ENCODE peak calls at places on chromosomes 6 and 20, in nine cellular contexts. B is WTC11, F is RWPE1, Y is choroid plexus epithelial cell, L is kidney epithelial cell, R is transverse colon, A is upper lobe of right lung, J is right atrium auricular region, U is heart left ventricle. S is an unnamed sample.

GRCh38 chr20:43448748-43449535 is 8.8 kb upstream of the SRSF6 start:
- DNase-seq in L (no peak), J (no peak), Y (peak; percentile 67), A (no peak), F (peak; percentile 86), B (peak; percentile 42), R (peak; percentile 30), U (no peak), S (peak; percentile 40)

GRCh38 chr6:21026576-21027273 is 492.5 kb downstream of the CDKAL1 start:
- DNase-seq in F (no peak), J (no peak), U (no peak), Y (peak; percentile 71), R (no peak), A (no peak), B (no peak), L (no peak), S (no peak)

GRCh38 chr6:77463881-77464867 is 883 bp upstream of the HTR1B start:
- DNase-seq in Y (peak; percentile 48), B (peak; percentile 77), U (no peak), L (no peak), J (no peak), A (peak; percentile 57), R (no peak), F (peak; percentile 41), S (peak; percentile 28)

GRCh38 chr20:45044084-45044573 is 56.8 kb downstream of the KCNS1 start:
- DNase-seq in F (peak; percentile 74), B (no peak), L (peak; percentile 42), A (no peak), U (no peak), J (no peak), Y (peak; percentile 93), R (peak; percentile 15), S (peak; percentile 33)

GRCh38 chr6:49913656-49914055 is 47.3 kb upstream of the CRISP1 start:
- DNase-seq in U (no peak), F (no peak), B (no peak), J (no peak), R (no peak), A (no peak), L (no peak), Y (no peak), S (no peak)

GRCh38 chr6:8006208-8006607 is 58.0 kb downstream of the BLOC1S5 start:
- DNase-seq in Y (peak; percentile 74), A (no peak), J (no peak), B (no peak), F (peak; percentile 67), U (no peak), L (no peak), R (no peak), S (no peak)

GRCh38 chr6:16196260-16196914 is 42.0 kb upstream of the GMPR start:
- DNase-seq in Y (no peak), U (no peak), F (no peak), J (no peak), B (no peak), L (no peak), A (no peak), R (no peak), S (no peak)

GRCh38 chr6:74357329-74357728 is 661.3 kb downstream of the CD109 start:
- DNase-seq in U (no peak), Y (peak; percentile 54), F (no peak), A (no peak), B (no peak), L (no peak), R (no peak), J (no peak), S (no peak)

GRCh38 chr6:105170066-105170465 is 9.7 kb downstream of the POPDC3 start:
- DNase-seq in B (no peak), R (no peak), F (no peak), A (no peak), U (no peak), J (no peak), Y (peak; percentile 50), L (no peak), S (no peak)

GRCh38 chr6:138389551-138389950 is 11.8 kb downstream of the SMIM28 start:
- DNase-seq in L (no peak), Y (no peak), R (no peak), U (no peak), F (no peak), A (no peak), B (no peak), J (no peak), S (no peak)

GRCh38 chr6:16799279-16800193 is 38.3 kb upstream of the ATXN1 start:
- DNase-seq in Y (peak; percentile 24), J (no peak), B (no peak), A (no peak), F (peak; percentile 46), R (no peak), U (no peak), L (no peak), S (no peak)

GRCh38 chr20:47857142-47857993 is 72.1 kb upstream of the SULF2 start:
- DNase-seq in L (peak; percentile 49), U (peak; percentile 47), B (no peak), A (no peak), F (no peak), J (peak; percentile 65), R (no peak), Y (no peak), S (no peak)

GRCh38 chr20:50111829-50112495 is 988 bp downstream of the UBE2V1 start:
- DNase-seq in L (no peak), A (no peak), F (no peak), R (no peak), B (no peak), U (no peak), Y (no peak), J (no peak), S (no peak)

GRCh38 chr20:50113420-50114224 is 672 bp upstream of the UBE2V1 start:
- DNase-seq in F (no peak), L (no peak), Y (no peak), J (no peak), U (no peak), R (no peak), B (no peak), A (no peak), S (no peak)

GRCh38 chr20:50111120-50111828 is 1.7 kb downstream of the UBE2V1 start:
- DNase-seq in R (no peak), J (no peak), U (no peak), L (no peak), Y (peak; percentile 62), F (peak; percentile 89), B (no peak), A (no peak), S (no peak)

GRCh38 chr20:50115041-50115512 is 2.1 kb upstream of the UBE2V1 start:
- DNase-seq in J (no peak), F (no peak), A (no peak), Y (no peak), L (no peak), R (no peak), U (no peak), B (no peak), S (no peak)

GRCh38 chr20:50112512-50113419 is at the start of gene UBE2V1:
- DNase-seq in R (peak; percentile 92), B (peak; percentile 81), J (peak; percentile 94), L (peak; percentile 35), Y (peak; percentile 91), U (peak; percentile 93), F (peak; percentile 99), A (peak; percentile 96), S (peak; percentile 80)
- TF ChIP-seq CTCF in R (peak; percentile 25), B (no peak), J (peak; percentile 60), L (peak; percentile 58), Y (peak; percentile 58), U (no peak), F (peak; percentile 79), A (peak; percentile 41), S (peak; percentile 44)

GRCh38 chr6:133179483-133179882 is 61.7 kb upstream of the EYA4 start:
- DNase-seq in Y (peak; percentile 4), F (no peak), U (no peak), R (no peak), J (no peak), A (no peak), B (no peak), L (no peak), S (no peak)
- TF ChIP-seq CTCF in Y (no peak), F (no peak), U (no peak), R (no peak), J (no peak), A (no peak), B (no peak), L (no peak), S (no peak)

GRCh38 chr6:41624621-41625365 is 13.5 kb upstream of the MDFI start:
- DNase-seq in J (no peak), R (no peak), F (no peak), L (no peak), U (no peak), Y (no peak), A (no peak), B (no peak), S (no peak)

GRCh38 chr6:41622210-41622990 is 15.9 kb upstream of the MDFI start:
- DNase-seq in L (no peak), B (no peak), A (peak; percentile 3), U (no peak), J (no peak), Y (peak; percentile 73), R (no peak), F (no peak), S (no peak)

GRCh38 chr6:41626022-41626421 is 12.2 kb upstream of the MDFI start:
- DNase-seq in L (no peak), F (no peak), Y (no peak), J (no peak), R (no peak), U (no peak), B (no peak), A (no peak), S (no peak)

GRCh38 chr6:41626917-41627316 is 11.4 kb upstream of the MDFI start:
- DNase-seq in A (peak; percentile 15), J (no peak), U (no peak), F (peak; percentile 83), B (no peak), R (no peak), L (no peak), Y (peak; percentile 41), S (no peak)

DNA sequence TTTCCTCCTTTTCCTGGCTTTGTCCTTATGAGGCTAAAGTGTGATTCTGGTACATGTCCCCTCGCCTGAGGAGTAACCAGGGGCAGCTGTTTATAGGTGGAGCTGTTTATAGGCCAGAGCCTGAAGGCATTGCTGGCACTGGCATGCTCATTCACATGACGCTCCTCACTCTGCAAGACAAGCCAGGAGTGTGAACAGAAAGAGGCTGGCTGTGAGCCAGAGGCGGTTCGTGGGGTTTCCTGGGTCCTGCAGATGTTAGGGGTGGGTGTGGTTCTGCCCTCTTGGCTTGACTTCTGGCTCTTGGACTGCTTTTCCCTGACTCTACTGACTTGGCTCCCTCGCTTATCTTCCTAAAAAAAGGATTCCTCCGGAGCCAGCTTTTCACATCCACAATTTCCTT is 12.8 kb upstream of the MDFI start:
- DNase-seq in Y (peak; percentile 48), U (peak; percentile 38), A (peak; percentile 45), B (no peak), F (peak; percentile 77), R (peak; percentile 36), J (no peak), L (no peak), S (no peak)
- TF ChIP-seq CTCF in Y (no peak), U (no peak), A (no peak), B (no peak), F (no peak), R (no peak), J (no peak), L (no peak), S (no peak)

DNA sequence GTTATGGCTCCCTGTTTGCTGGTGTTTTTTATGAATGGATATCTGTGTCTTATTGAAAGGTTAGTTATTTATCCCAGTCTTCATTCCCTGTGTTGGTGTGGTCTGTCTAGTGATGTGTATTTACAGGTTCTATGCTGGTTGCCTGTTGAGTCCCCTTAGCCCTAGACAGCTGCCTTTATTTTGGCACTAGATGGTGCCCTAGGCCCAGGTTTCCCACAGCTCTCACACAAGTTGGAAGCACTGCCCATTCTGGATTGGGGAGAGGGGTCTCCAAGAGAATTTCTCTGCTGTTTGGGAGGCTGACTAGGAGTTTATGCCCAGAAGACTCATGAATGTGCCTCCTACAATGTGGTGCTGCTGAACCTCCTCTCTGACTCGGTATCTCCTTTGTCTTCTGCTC is 12.4 kb downstream of the GRM1 start:
- DNase-seq in J (no peak), A (no peak), Y (peak; percentile 49), B (peak; percentile 62), L (no peak), R (no peak), F (no peak), U (no peak), S (no peak)
- TF ChIP-seq CTCF in J (no peak), A (peak; percentile 10), Y (peak; percentile 67), B (peak; percentile 17), L (peak; percentile 49), R (no peak), F (no peak), U (no peak), S (peak; percentile 55)